ENCODE peak calls at places on chromosomes 16 and 17, in seven cellular contexts. U is NCI-H460; K is SHP77; A is right atrium auricular region; B is GM20000; L is nephron progenitor cell; N is activated CD8-positive, alpha-beta memory T cell treated with anti-CD3 and anti-CD28 coated beads for 1 hour. M is an unnamed sample.

GRCh38 chr17:77840576-77841160 is 117.8 kb upstream of the TNRC6C start:
- DNase-seq in U (no peak), K (no peak), A (no peak), B (no peak), L (no peak), N (no peak), M (no peak)

GRCh38 chr16:12781777-12782176 is 21.9 kb downstream of the CPPED1 start:
- DNase-seq in U (no peak), K (no peak), A (no peak), B (no peak), L (no peak), N (no peak), M (no peak)

GRCh38 chr17:43983196-43983514 is 21.3 kb upstream of the NAGS start:
- DNase-seq in U (no peak), K (no peak), A (no peak), B (no peak), L (no peak), N (no peak), M (no peak)

GRCh38 chr16:85465328-85466307 is 147.5 kb upstream of the GSE1 start:
- DNase-seq in U (no peak), K (peak), A (peak), B (no peak), L (no peak), N (no peak), M (peak)

GRCh38 chr17:9132944-9133610 is 111.8 kb downstream of the NTN1 start:
- DNase-seq in U (no peak), K (no peak), A (no peak), B (no peak), L (no peak), N (no peak), M (no peak)

GRCh38 chr17:49836111-49837030 is 11.5 kb downstream of the TAC4 start:
- DNase-seq in U (no peak), K (no peak), A (no peak), B (no peak), L (no peak), N (no peak), M (no peak)

GRCh38 chr16:27685802-27686201 is 135.9 kb downstream of the KATNIP start:
- DNase-seq in U (no peak), K (no peak), A (no peak), B (no peak), L (no peak), N (no peak), M (no peak)

GRCh38 chr16:65662236-65662635 is 540.4 kb upstream of the CDH11 start:
- DNase-seq in U (no peak), K (no peak), A (no peak), B (no peak), L (no peak), N (no peak), M (no peak)

GRCh38 chr16:90011196-90011819 is 7.9 kb downstream of the DBNDD1 start:
- DNase-seq in U (no peak), K (no peak), A (no peak), B (no peak), L (no peak), N (no peak), M (no peak)

GRCh38 chr17:34091975-34092374 is 163.1 kb upstream of the CCL2 start:
- DNase-seq in U (no peak), K (no peak), A (no peak), B (no peak), L (no peak), N (no peak), M (no peak)

GRCh38 chr16:88973007-88973410 is 4.0 kb downstream of the CBFA2T3 start:
- DNase-seq in U (no peak), K (no peak), A (no peak), B (peak), L (peak), N (no peak), M (no peak)

GRCh38 chr16:83781-84615 is 6.0 kb downstream of the MPG start:
- DNase-seq in U (no peak), K (peak), A (no peak), B (no peak), L (no peak), N (no peak), M (no peak)

GRCh38 chr17:66200685-66201092 is 8.8 kb upstream of the CEP112 start:
- DNase-seq in U (peak), K (peak), A (no peak), B (no peak), L (peak), N (no peak), M (peak)

GRCh38 chr16:21982108-21982507 is 18.8 kb downstream of the PDZD9 start:
- DNase-seq in U (no peak), K (no peak), A (no peak), B (no peak), L (no peak), N (no peak), M (no peak)

GRCh38 chr17:82095777-82096708 is 2.0 kb downstream of the FASN start:
- DNase-seq in U (no peak), K (no peak), A (no peak), B (no peak), L (no peak), N (no peak), M (no peak)

GRCh38 chr17:40018211-40019121 is 3.2 kb downstream of the CSF3 start:
- DNase-seq in U (no peak), K (no peak), A (no peak), B (no peak), L (peak), N (no peak), M (no peak)

GRCh38 chr16:86798247-86799041 is 220.1 kb downstream of the FOXL1 start:
- DNase-seq in U (no peak), K (no peak), A (no peak), B (no peak), L (no peak), N (no peak), M (no peak)

GRCh38 chr16:76371441-76371840 is 94.2 kb downstream of the CNTNAP4 start:
- DNase-seq in U (no peak), K (no peak), A (no peak), B (no peak), L (no peak), N (no peak), M (no peak)

GRCh38 chr17:61002316-61002736 is 324.7 kb downstream of the BCAS3 start:
- DNase-seq in U (peak), K (peak), A (no peak), B (peak), L (no peak), N (no peak), M (peak)

GRCh38 chr16:87002717-87003413 is 314.3 kb downstream of the C16orf95 start:
- DNase-seq in U (no peak), K (no peak), A (no peak), B (no peak), L (no peak), N (no peak), M (no peak)

GRCh38 chr17:64001763-64002529 is 3.8 kb downstream of the PRR29 start:
- DNase-seq in U (no peak), K (no peak), A (peak), B (no peak), L (no peak), N (no peak), M (no peak)

GRCh38 chr16:58628845-58629680 is 563 bp downstream of the CNOT1 start:
- DNase-seq in U (no peak), K (no peak), A (peak), B (no peak), L (peak), N (no peak), M (peak)

GRCh38 chr17:39813631-39814030 is 50.5 kb downstream of the IKZF3 start:
- DNase-seq in U (no peak), K (no peak), A (no peak), B (no peak), L (no peak), N (peak), M (no peak)

GRCh38 chr17:81410852-81411251 is 15.6 kb downstream of the BAHCC1 start:
- DNase-seq in U (no peak), K (no peak), A (no peak), B (no peak), L (no peak), N (no peak), M (no peak)

GRCh38 chr16:30131869-30132475 is 9.0 kb upstream of the MAPK3 start:
- DNase-seq in U (no peak), K (peak), A (no peak), B (no peak), L (no peak), N (no peak), M (peak)

GRCh38 chr17:68356520-68356919 is 65.2 kb downstream of the ARSG start:
- DNase-seq in U (no peak), K (no peak), A (no peak), B (peak), L (no peak), N (no peak), M (no peak)

GRCh38 chr17:48066656-48067055 is 18.5 kb downstream of the NFE2L1 start:
- DNase-seq in U (no peak), K (no peak), A (no peak), B (no peak), L (no peak), N (no peak), M (no peak)

GRCh38 chr16:79595261-79595660 is 5.3 kb downstream of the MAF start:
- DNase-seq in U (no peak), K (no peak), A (no peak), B (no peak), L (no peak), N (no peak), M (no peak)

GRCh38 chr17:74042744-74043486 is 160.6 kb upstream of the RPL38 start:
- DNase-seq in U (peak), K (peak), A (no peak), B (no peak), L (no peak), N (no peak), M (no peak)

GRCh38 chr16:14074544-14074943 is 3.4 kb downstream of the MRTFB start:
- DNase-seq in U (no peak), K (no peak), A (no peak), B (no peak), L (no peak), N (no peak), M (no peak)

GRCh38 chr17:48258317-48258716 is 150.8 kb downstream of the SNX11 start:
- DNase-seq in U (no peak), K (no peak), A (no peak), B (no peak), L (no peak), N (no peak), M (no peak)

GRCh38 chr17:45200701-45201100 is 21.0 kb upstream of the FMNL1 start:
- DNase-seq in U (no peak), K (no peak), A (peak), B (no peak), L (no peak), N (no peak), M (no peak)

GRCh38 chr16:57058291-57058861 is 34.0 kb upstream of the CPNE2 start:
- DNase-seq in U (no peak), K (no peak), A (no peak), B (no peak), L (no peak), N (no peak), M (no peak)

GRCh38 chr17:67312265-67312664 is 54.1 kb downstream of the PSMD12 start:
- DNase-seq in U (no peak), K (no peak), A (no peak), B (no peak), L (no peak), N (no peak), M (no peak)

GRCh38 chr16:85722066-85722465 is 28.8 kb downstream of the C16orf74 start:
- DNase-seq in U (no peak), K (no peak), A (no peak), B (no peak), L (no peak), N (no peak), M (no peak)

GRCh38 chr17:82228842-82229685 is at the start of gene SLC16A3:
- DNase-seq in U (peak), K (no peak), A (no peak), B (peak), L (peak), N (no peak), M (peak)

GRCh38 chr17:70320642-70321345 is 151.5 kb downstream of the KCNJ2 start:
- DNase-seq in U (no peak), K (no peak), A (no peak), B (no peak), L (no peak), N (no peak), M (no peak)

GRCh38 chr16:64738321-64738960 is 383.4 kb downstream of the CDH11 start:
- DNase-seq in U (no peak), K (no peak), A (no peak), B (no peak), L (no peak), N (no peak), M (no peak)

GRCh38 chr16:10362077-10362863 is 23.6 kb upstream of the ATF7IP2 start:
- DNase-seq in U (no peak), K (no peak), A (no peak), B (no peak), L (no peak), N (no peak), M (no peak)

GRCh38 chr17:35930211-35931065 is at the start of gene RDM1:
- DNase-seq in U (peak), K (peak), A (no peak), B (peak), L (peak), N (peak), M (peak)